ENCODE peak calls at places on chromosomes 6 and 20, in five cellular contexts. One of them, this sample, is unnamed. For H3K4me1, the result is how much of the 10 kb centered on the place peaks cover.

GRCh38 chr6:168037856-168038255 is 40.4 kb downstream of the KIF25 start:
- DNase-seq in CD4-positive, alpha-beta memory T cell: no peak
- DNase-seq in IMR-90: no peak
- DNase-seq in mesenchymal stem cell: no peak
- DNase-seq in heart left ventricle: no peak
- DNase-seq in this sample: no peak

GRCh38 chr6:138999949-139000725 is 12.1 kb upstream of the REPS1 start:
- DNase-seq in CD4-positive, alpha-beta memory T cell: no peak
- DNase-seq in IMR-90: no peak
- DNase-seq in mesenchymal stem cell: peak
- DNase-seq in heart left ventricle: no peak
- DNase-seq in this sample: no peak

GRCh38 chr20:29079769-29080690 is 2177.4 kb upstream of the DEFB115 start:
- DNase-seq in CD4-positive, alpha-beta memory T cell: peak
- DNase-seq in IMR-90: no peak
- DNase-seq in mesenchymal stem cell: no peak
- DNase-seq in heart left ventricle: peak
- DNase-seq in this sample: peak

GRCh38 chr6:43770417-43771209 is 602 bp downstream of the VEGFA start:
- DNase-seq in CD4-positive, alpha-beta memory T cell: no peak
- DNase-seq in IMR-90: peak
- DNase-seq in mesenchymal stem cell: peak
- DNase-seq in heart left ventricle: peak
- DNase-seq in this sample: peak

GRCh38 chr20:58420798-58421496 is 31.9 kb downstream of the VAPB start:
- DNase-seq in CD4-positive, alpha-beta memory T cell: no peak
- DNase-seq in IMR-90: peak
- DNase-seq in mesenchymal stem cell: peak
- DNase-seq in heart left ventricle: no peak
- DNase-seq in this sample: no peak

GRCh38 chr6:108260126-108260808 is 573 bp downstream of the SNX3 start:
- DNase-seq in CD4-positive, alpha-beta memory T cell: peak
- DNase-seq in IMR-90: peak
- DNase-seq in mesenchymal stem cell: peak
- DNase-seq in heart left ventricle: peak
- DNase-seq in this sample: no peak

GRCh38 chr6:162244031-162244430 is 483.5 kb downstream of the PRKN start:
- DNase-seq in CD4-positive, alpha-beta memory T cell: no peak
- DNase-seq in IMR-90: no peak
- DNase-seq in mesenchymal stem cell: no peak
- DNase-seq in heart left ventricle: no peak
- DNase-seq in this sample: no peak

GRCh38 chr6:167013946-167014345 is 14.7 kb downstream of the CEP43 start:
- DNase-seq in CD4-positive, alpha-beta memory T cell: no peak
- DNase-seq in IMR-90: no peak
- DNase-seq in mesenchymal stem cell: no peak
- DNase-seq in heart left ventricle: no peak
- DNase-seq in this sample: no peak

GRCh38 chr20:10219452-10219791 is 792 bp downstream of the SNAP25 start:
- DNase-seq in CD4-positive, alpha-beta memory T cell: peak
- DNase-seq in IMR-90: peak
- DNase-seq in mesenchymal stem cell: peak
- DNase-seq in heart left ventricle: peak
- DNase-seq in this sample: peak

GRCh38 chr6:74939309-74939708 is 266.5 kb downstream of the COL12A1 start:
- DNase-seq in CD4-positive, alpha-beta memory T cell: no peak
- DNase-seq in IMR-90: no peak
- DNase-seq in mesenchymal stem cell: no peak
- DNase-seq in heart left ventricle: no peak
- DNase-seq in this sample: no peak

GRCh38 chr20:56362833-56363413 is 4.1 kb downstream of the FAM210B start:
- DNase-seq in CD4-positive, alpha-beta memory T cell: no peak
- DNase-seq in IMR-90: peak
- DNase-seq in mesenchymal stem cell: no peak
- DNase-seq in heart left ventricle: no peak
- DNase-seq in this sample: no peak

GRCh38 chr20:63858393-63859165 is 2.7 kb upstream of the ABHD16B start:
- DNase-seq in CD4-positive, alpha-beta memory T cell: no peak
- DNase-seq in IMR-90: peak
- DNase-seq in mesenchymal stem cell: peak
- DNase-seq in heart left ventricle: peak
- DNase-seq in this sample: no peak

GRCh38 chr6:6057442-6058053 is 50.8 kb upstream of the NRN1 start:
- DNase-seq in CD4-positive, alpha-beta memory T cell: no peak
- DNase-seq in IMR-90: no peak
- DNase-seq in mesenchymal stem cell: peak
- DNase-seq in heart left ventricle: no peak
- DNase-seq in this sample: no peak

GRCh38 chr6:102474041-102474807 is 1080.7 kb downstream of the GRIK2 start:
- DNase-seq in CD4-positive, alpha-beta memory T cell: no peak
- DNase-seq in IMR-90: no peak
- DNase-seq in mesenchymal stem cell: no peak
- DNase-seq in heart left ventricle: no peak
- DNase-seq in this sample: no peak

GRCh38 chr20:59242714-59243626 is 57.4 kb upstream of the EDN3 start:
- DNase-seq in CD4-positive, alpha-beta memory T cell: peak
- DNase-seq in IMR-90: no peak
- DNase-seq in mesenchymal stem cell: no peak
- DNase-seq in heart left ventricle: no peak
- DNase-seq in this sample: no peak

GRCh38 chr20:38579219-38579618 is 1.8 kb upstream of the ADIG start:
- DNase-seq in CD4-positive, alpha-beta memory T cell: no peak
- DNase-seq in IMR-90: no peak
- DNase-seq in mesenchymal stem cell: no peak
- DNase-seq in heart left ventricle: peak
- DNase-seq in this sample: no peak

GRCh38 chr6:87151786-87152527 is 3.4 kb upstream of the ZNF292 start:
- DNase-seq in CD4-positive, alpha-beta memory T cell: peak
- DNase-seq in IMR-90: peak
- DNase-seq in mesenchymal stem cell: peak
- DNase-seq in heart left ventricle: peak
- DNase-seq in this sample: peak

GRCh38 chr6:169977434-169978265 is 226.2 kb downstream of the ERMARD start:
- DNase-seq in CD4-positive, alpha-beta memory T cell: no peak
- DNase-seq in IMR-90: no peak
- DNase-seq in mesenchymal stem cell: no peak
- DNase-seq in heart left ventricle: no peak
- DNase-seq in this sample: no peak

GRCh38 chr6:4607026-4607704 is 169.0 kb upstream of the CDYL start:
- DNase-seq in CD4-positive, alpha-beta memory T cell: no peak
- DNase-seq in IMR-90: peak
- DNase-seq in mesenchymal stem cell: peak
- DNase-seq in heart left ventricle: no peak
- DNase-seq in this sample: peak

GRCh38 chr6:99349620-99350141 is at the start of gene FAXC:
- DNase-seq in CD4-positive, alpha-beta memory T cell: no peak
- DNase-seq in IMR-90: peak
- DNase-seq in mesenchymal stem cell: peak
- DNase-seq in heart left ventricle: no peak
- DNase-seq in this sample: no peak

GRCh38 chr20:19735446-19735845 is 22.6 kb upstream of the RIN2 start:
- DNase-seq in CD4-positive, alpha-beta memory T cell: no peak
- DNase-seq in IMR-90: peak
- DNase-seq in mesenchymal stem cell: peak
- DNase-seq in heart left ventricle: peak
- DNase-seq in this sample: peak

GRCh38 chr20:17610566-17611289 is 40.9 kb downstream of the DSTN start:
- DNase-seq in CD4-positive, alpha-beta memory T cell: peak
- DNase-seq in IMR-90: no peak
- DNase-seq in mesenchymal stem cell: no peak
- DNase-seq in heart left ventricle: peak
- DNase-seq in this sample: no peak

GRCh38 chr6:32047084-32047478 is 8.9 kb downstream of the CYP21A2 start:
- DNase-seq in CD4-positive, alpha-beta memory T cell: no peak
- DNase-seq in IMR-90: peak
- DNase-seq in mesenchymal stem cell: peak
- DNase-seq in heart left ventricle: peak
- DNase-seq in this sample: peak

GRCh38 chr6:108156180-108156937 is 9.5 kb upstream of the NR2E1 start:
- DNase-seq in CD4-positive, alpha-beta memory T cell: no peak
- DNase-seq in IMR-90: no peak
- DNase-seq in mesenchymal stem cell: no peak
- DNase-seq in heart left ventricle: no peak
- DNase-seq in this sample: no peak

GRCh38 chr6:156413156-156413555 is 364.0 kb upstream of the ARID1B start:
- DNase-seq in CD4-positive, alpha-beta memory T cell: no peak
- DNase-seq in IMR-90: no peak
- DNase-seq in mesenchymal stem cell: no peak
- DNase-seq in heart left ventricle: no peak
- DNase-seq in this sample: no peak

GRCh38 chr20:43936371-43936770 is 21.7 kb downstream of the TOX2 start:
- DNase-seq in CD4-positive, alpha-beta memory T cell: no peak
- DNase-seq in IMR-90: peak
- DNase-seq in mesenchymal stem cell: no peak
- DNase-seq in heart left ventricle: no peak
- DNase-seq in this sample: no peak
- H3K4me1 ChIP-seq in CD4-positive, alpha-beta memory T cell: under half
- H3K4me1 ChIP-seq in IMR-90: under half
- H3K4me1 ChIP-seq in mesenchymal stem cell: under half
- H3K4me1 ChIP-seq in heart left ventricle: under half
- H3K4me1 ChIP-seq in this sample: under half

DNA sequence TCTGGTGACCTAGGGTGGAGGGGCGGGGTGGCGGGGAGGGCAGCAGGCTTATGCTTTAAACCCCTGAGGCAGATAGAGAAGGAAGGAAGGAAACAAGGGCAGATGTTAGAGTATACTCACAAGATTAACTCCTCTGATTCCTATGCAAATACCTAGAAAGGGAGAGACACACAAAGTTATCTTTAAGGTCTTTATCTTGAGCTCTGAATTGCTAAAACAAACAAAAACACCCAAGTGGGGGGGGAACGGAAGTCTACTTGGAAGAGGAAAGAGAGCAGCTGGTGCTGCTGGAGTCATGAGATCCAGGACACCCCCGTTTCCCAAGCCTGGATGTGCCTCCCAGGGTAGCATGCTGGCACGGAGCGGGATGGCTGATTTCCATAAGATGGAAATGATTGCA is 43.4 kb downstream of the PLAGL1 start:
- DNase-seq in CD4-positive, alpha-beta memory T cell: no peak
- DNase-seq in IMR-90: peak
- DNase-seq in mesenchymal stem cell: peak
- DNase-seq in heart left ventricle: no peak
- DNase-seq in this sample: no peak
- H3K4me1 ChIP-seq in CD4-positive, alpha-beta memory T cell: under half
- H3K4me1 ChIP-seq in IMR-90: under half
- H3K4me1 ChIP-seq in mesenchymal stem cell: under half
- H3K4me1 ChIP-seq in heart left ventricle: under half
- H3K4me1 ChIP-seq in this sample: under half

GRCh38 chr6:30800876-30801275 is 56.5 kb upstream of the IER3 start:
- DNase-seq in CD4-positive, alpha-beta memory T cell: no peak
- DNase-seq in IMR-90: no peak
- DNase-seq in mesenchymal stem cell: no peak
- DNase-seq in heart left ventricle: peak
- DNase-seq in this sample: no peak

GRCh38 chr6:30799210-30799609 is 54.9 kb upstream of the IER3 start:
- DNase-seq in CD4-positive, alpha-beta memory T cell: no peak
- DNase-seq in IMR-90: peak
- DNase-seq in mesenchymal stem cell: no peak
- DNase-seq in heart left ventricle: no peak
- DNase-seq in this sample: no peak

GRCh38 chr6:30804333-30804732 is 60.0 kb upstream of the IER3 start:
- DNase-seq in CD4-positive, alpha-beta memory T cell: no peak
- DNase-seq in IMR-90: no peak
- DNase-seq in mesenchymal stem cell: no peak
- DNase-seq in heart left ventricle: no peak
- DNase-seq in this sample: no peak

GRCh38 chr6:30802731-30803130 is 58.4 kb upstream of the IER3 start:
- DNase-seq in CD4-positive, alpha-beta memory T cell: no peak
- DNase-seq in IMR-90: no peak
- DNase-seq in mesenchymal stem cell: no peak
- DNase-seq in heart left ventricle: no peak
- DNase-seq in this sample: no peak

DNA sequence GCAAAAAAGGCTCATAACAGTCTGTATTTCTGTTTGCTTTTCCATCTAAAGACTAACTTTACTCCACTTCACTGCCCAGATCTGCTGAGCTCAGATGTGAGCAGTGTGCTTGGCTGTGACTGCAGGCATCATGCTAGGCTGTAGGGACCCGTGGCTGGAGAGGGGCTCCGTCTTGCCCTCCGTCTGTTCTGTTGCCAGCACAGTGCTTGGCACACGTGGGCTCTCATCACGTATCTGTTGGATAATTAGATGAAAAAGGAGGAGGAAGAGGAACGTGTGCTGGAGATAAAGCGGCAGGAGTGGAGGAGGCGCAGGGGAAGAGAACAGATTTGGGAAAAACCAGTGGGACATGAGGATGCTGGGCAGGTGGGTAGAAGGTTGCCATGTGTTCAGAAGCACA is 57.6 kb upstream of the IER3 start:
- DNase-seq in CD4-positive, alpha-beta memory T cell: no peak
- DNase-seq in IMR-90: no peak
- DNase-seq in mesenchymal stem cell: no peak
- DNase-seq in heart left ventricle: no peak
- DNase-seq in this sample: no peak
- H3K4me1 ChIP-seq in CD4-positive, alpha-beta memory T cell: under half
- H3K4me1 ChIP-seq in IMR-90: under half
- H3K4me1 ChIP-seq in mesenchymal stem cell: under half
- H3K4me1 ChIP-seq in heart left ventricle: under half
- H3K4me1 ChIP-seq in this sample: under half

GRCh38 chr6:11431455-11431937 is 106.1 kb upstream of the TMEM170B start:
- DNase-seq in CD4-positive, alpha-beta memory T cell: no peak
- DNase-seq in IMR-90: no peak
- DNase-seq in mesenchymal stem cell: no peak
- DNase-seq in heart left ventricle: no peak
- DNase-seq in this sample: no peak

GRCh38 chr6:11434565-11435326 is 102.8 kb upstream of the TMEM170B start:
- DNase-seq in CD4-positive, alpha-beta memory T cell: no peak
- DNase-seq in IMR-90: peak
- DNase-seq in mesenchymal stem cell: peak
- DNase-seq in heart left ventricle: no peak
- DNase-seq in this sample: no peak

GRCh38 chr6:11432713-11433450 is 104.7 kb upstream of the TMEM170B start:
- DNase-seq in CD4-positive, alpha-beta memory T cell: no peak
- DNase-seq in IMR-90: peak
- DNase-seq in mesenchymal stem cell: peak
- DNase-seq in heart left ventricle: no peak
- DNase-seq in this sample: no peak

GRCh38 chr6:11432091-11432490 is 105.5 kb upstream of the TMEM170B start:
- DNase-seq in CD4-positive, alpha-beta memory T cell: no peak
- DNase-seq in IMR-90: no peak
- DNase-seq in mesenchymal stem cell: no peak
- DNase-seq in heart left ventricle: no peak
- DNase-seq in this sample: no peak

GRCh38 chr6:11433860-11434259 is 103.7 kb upstream of the TMEM170B start:
- DNase-seq in CD4-positive, alpha-beta memory T cell: no peak
- DNase-seq in IMR-90: no peak
- DNase-seq in mesenchymal stem cell: no peak
- DNase-seq in heart left ventricle: no peak
- DNase-seq in this sample: no peak
- H3K4me1 ChIP-seq in CD4-positive, alpha-beta memory T cell: under half
- H3K4me1 ChIP-seq in IMR-90: under half
- H3K4me1 ChIP-seq in mesenchymal stem cell: under half
- H3K4me1 ChIP-seq in heart left ventricle: under half
- H3K4me1 ChIP-seq in this sample: under half

GRCh38 chr6:36125575-36125974 is 4.7 kb upstream of the MAPK13 start:
- DNase-seq in CD4-positive, alpha-beta memory T cell: no peak
- DNase-seq in IMR-90: no peak
- DNase-seq in mesenchymal stem cell: no peak
- DNase-seq in heart left ventricle: no peak
- DNase-seq in this sample: no peak
- H3K4me1 ChIP-seq in CD4-positive, alpha-beta memory T cell: half or more
- H3K4me1 ChIP-seq in IMR-90: under half
- H3K4me1 ChIP-seq in mesenchymal stem cell: under half
- H3K4me1 ChIP-seq in heart left ventricle: under half
- H3K4me1 ChIP-seq in this sample: under half

GRCh38 chr6:126600258-126600916 is 260.5 kb downstream of the CENPW start:
- DNase-seq in CD4-positive, alpha-beta memory T cell: no peak
- DNase-seq in IMR-90: peak
- DNase-seq in mesenchymal stem cell: no peak
- DNase-seq in heart left ventricle: no peak
- DNase-seq in this sample: no peak
- H3K4me1 ChIP-seq in CD4-positive, alpha-beta memory T cell: under half
- H3K4me1 ChIP-seq in IMR-90: under half
- H3K4me1 ChIP-seq in mesenchymal stem cell: under half
- H3K4me1 ChIP-seq in heart left ventricle: under half
- H3K4me1 ChIP-seq in this sample: under half